ENCODE peak calls at places on chromosomes 2 and 18, in ten cellular contexts. B is spleen; H is stomach; Y is AG10803; S is choroid plexus epithelial cell; F is fibroblast of the aortic adventitia; U is IMR-90; K is CD4-positive, alpha-beta T cell; G is body of pancreas; E is H1. M is an unnamed sample.

GRCh38 chr18:3148930-3149535 is 70.7 kb downstream of the MYOM1 start:
- DNase-seq in B (no peak), H (no peak), Y (peak; percentile 29), S (peak; percentile 16), F (no peak), U (peak; percentile 5), K (no peak), G (no peak), E (no peak), M (no peak)

GRCh38 chr2:61018319-61018750 is 280 bp upstream of the PUS10 start:
- DNase-seq in B (no peak), H (no peak), Y (no peak), S (peak; percentile 66), F (peak; percentile 60), U (peak; percentile 61), K (no peak), G (no peak), E (no peak), M (no peak)

GRCh38 chr2:26000561-26001211 is 18.4 kb upstream of the KIF3C start:
- DNase-seq in B (no peak), H (peak; percentile 54), Y (no peak), S (no peak), F (no peak), U (no peak), K (no peak), G (no peak), E (no peak), M (no peak)

GRCh38 chr2:240462704-240463273 is 27.3 kb downstream of the GPC1 start:
- DNase-seq in B (peak; percentile 48), H (no peak), Y (no peak), S (no peak), F (no peak), U (no peak), K (no peak), G (no peak), E (no peak), M (peak; percentile 13)

GRCh38 chr2:232008907-232009638 is 47.6 kb downstream of the DIS3L2 start:
- DNase-seq in B (no peak), H (no peak), Y (no peak), S (peak; percentile 26), F (no peak), U (no peak), K (no peak), G (no peak), E (no peak), M (no peak)

GRCh38 chr2:37985333-37985732 is 60.2 kb downstream of the RMDN2 start:
- DNase-seq in B (no peak), H (no peak), Y (peak; percentile 75), S (peak; percentile 89), F (peak; percentile 85), U (peak; percentile 69), K (no peak), G (no peak), E (no peak), M (no peak)

GRCh38 chr18:79791141-79791972 is 6.4 kb upstream of the KCNG2 start:
- DNase-seq in B (peak; percentile 81), H (peak; percentile 43), Y (peak; percentile 99), S (peak; percentile 100), F (peak; percentile 98), U (peak; percentile 99), K (no peak), G (peak; percentile 25), E (no peak), M (no peak)

GRCh38 chr2:109089602-109090300 is 39.3 kb upstream of the SH3RF3 start:
- DNase-seq in B (no peak), H (no peak), Y (no peak), S (no peak), F (peak; percentile 30), U (peak; percentile 73), K (no peak), G (no peak), E (no peak), M (no peak)

GRCh38 chr2:110655701-110656100 is 22.2 kb downstream of the BUB1 start:
- DNase-seq in B (no peak), H (no peak), Y (peak; percentile 61), S (peak; percentile 60), F (peak; percentile 62), U (peak; percentile 60), K (no peak), G (no peak), E (no peak), M (no peak)

GRCh38 chr18:54899500-54899899 is 59.8 kb downstream of the CCDC68 start:
- DNase-seq in B (no peak), H (no peak), Y (no peak), S (no peak), F (no peak), U (no peak), K (no peak), G (no peak), E (no peak), M (no peak)

GRCh38 chr2:241879326-241879725 is 9.8 kb downstream of the RTP5 start:
- DNase-seq in B (no peak), H (no peak), Y (no peak), S (no peak), F (no peak), U (no peak), K (no peak), G (no peak), E (no peak), M (no peak)

GRCh38 chr2:241884951-241885700 is 15.6 kb downstream of the RTP5 start:
- DNase-seq in B (peak; percentile 67), H (no peak), Y (no peak), S (no peak), F (no peak), U (no peak), K (no peak), G (peak; percentile 42), E (no peak), M (no peak)

GRCh38 chr2:241885701-241886643 is 16.4 kb downstream of the RTP5 start:
- DNase-seq in B (peak; percentile 67), H (no peak), Y (no peak), S (no peak), F (no peak), U (no peak), K (no peak), G (no peak), E (no peak), M (no peak)

GRCh38 chr2:241880311-241881073 is 11.0 kb downstream of the RTP5 start:
- DNase-seq in B (no peak), H (no peak), Y (no peak), S (no peak), F (no peak), U (no peak), K (no peak), G (no peak), E (no peak), M (no peak)

DNA sequence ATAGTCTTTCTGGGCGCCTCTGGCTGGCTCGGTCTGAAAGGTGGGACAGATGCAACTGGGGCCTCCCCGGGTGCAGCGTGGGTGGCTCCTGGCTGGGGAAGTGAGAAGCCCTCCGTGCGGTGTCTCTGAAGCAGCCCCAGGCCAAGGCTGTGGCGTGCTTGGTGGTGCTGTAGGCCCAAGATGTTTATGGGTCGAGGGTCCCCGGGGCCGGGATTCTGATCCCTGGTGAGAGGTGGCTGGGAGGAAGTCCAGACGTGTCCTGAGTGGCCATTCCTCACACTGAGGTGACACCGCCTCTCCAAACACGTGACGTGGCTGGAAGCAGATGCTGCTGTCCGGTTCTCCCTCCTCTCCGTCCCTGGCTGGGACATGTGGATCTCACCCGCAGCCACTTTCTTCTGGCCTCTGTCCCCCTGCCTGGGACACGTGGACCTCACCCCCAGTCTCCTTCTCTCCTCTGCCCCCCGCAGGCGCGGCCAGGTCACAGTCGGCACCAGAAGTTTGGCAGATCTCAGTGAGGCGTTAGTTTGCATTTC is 12.6 kb downstream of the RTP5 start:
- DNase-seq in B (peak; percentile 93), H (peak; percentile 44), Y (no peak), S (peak; percentile 23), F (no peak), U (no peak), K (no peak), G (peak; percentile 83), E (no peak), M (no peak)
- TF ChIP-seq CTCF in B (no peak), H (no peak), Y (no peak), S (no peak), F (no peak), U (no peak), K (peak; percentile 28), G (no peak), E (no peak), M (no peak)

GRCh38 chr2:136860443-136860958 is 95.2 kb downstream of the THSD7B start:
- DNase-seq in B (no peak), H (no peak), Y (no peak), S (no peak), F (no peak), U (no peak), K (no peak), G (no peak), E (no peak), M (no peak)
- TF ChIP-seq CTCF in B (no peak), H (no peak), Y (no peak), S (no peak), F (no peak), U (no peak), K (no peak), G (no peak), E (no peak), M (no peak)

DNA sequence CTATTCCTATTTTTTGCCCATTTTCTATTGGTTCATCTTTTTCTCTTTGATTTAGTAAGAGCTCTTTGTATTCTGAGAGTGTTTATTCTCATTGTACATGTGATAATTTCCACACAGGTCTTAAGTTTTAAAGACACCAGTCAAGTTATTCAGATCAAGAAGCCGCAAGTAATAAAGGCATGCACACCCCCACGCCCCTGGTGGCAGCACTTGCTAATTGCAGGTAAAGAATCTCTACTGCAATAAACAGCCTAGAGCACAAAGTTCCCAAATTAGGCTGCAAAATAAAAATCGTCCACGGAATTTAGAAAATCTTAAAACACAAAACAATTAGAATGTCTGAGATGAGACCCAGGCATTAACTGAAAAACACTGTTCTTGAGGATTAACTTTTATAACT is 45.2 kb downstream of the ST3GAL5 start:
- DNase-seq in B (no peak), H (no peak), Y (no peak), S (peak; percentile 17), F (no peak), U (no peak), K (no peak), G (no peak), E (peak; percentile 80), M (no peak)
- TF ChIP-seq CTCF in B (peak; percentile 47), H (no peak), Y (peak; percentile 39), S (peak; percentile 66), F (peak; percentile 51), U (peak; percentile 37), K (peak; percentile 28), G (no peak), E (peak; percentile 70), M (peak; percentile 20)

DNA sequence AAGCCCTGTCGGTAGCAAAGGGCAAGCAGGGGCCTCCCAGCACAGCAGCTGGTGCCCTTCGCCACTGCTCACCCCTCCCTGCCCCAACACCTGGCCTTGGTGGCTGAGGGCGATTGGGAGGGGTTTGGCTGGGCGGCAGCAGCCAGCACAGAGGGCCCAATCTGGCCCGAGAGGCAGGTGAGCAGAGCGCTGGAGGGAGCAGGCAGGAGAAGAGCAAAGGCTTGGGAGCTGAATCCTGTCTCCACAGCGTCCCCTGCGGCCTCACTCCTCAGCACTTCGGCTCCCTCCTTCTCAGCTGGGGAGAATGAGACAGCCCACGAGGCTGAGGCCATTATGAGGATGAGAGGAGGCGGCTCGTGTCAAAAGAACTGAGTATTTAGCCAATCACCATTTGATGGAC is 74.9 kb upstream of the TAF1B start:
- DNase-seq in B (peak; percentile 66), H (no peak), Y (no peak), S (peak; percentile 45), F (no peak), U (no peak), K (no peak), G (peak; percentile 64), E (peak; percentile 77), M (no peak)
- TF ChIP-seq CTCF in B (no peak), H (no peak), Y (no peak), S (peak; percentile 62), F (no peak), U (peak; percentile 37), K (no peak), G (peak; percentile 13), E (peak; percentile 90), M (no peak)

GRCh38 chr2:176097820-176098365 is 1.7 kb upstream of the HOXD12 start:
- DNase-seq in B (no peak), H (no peak), Y (no peak), S (no peak), F (no peak), U (no peak), K (peak; percentile 1), G (no peak), E (no peak), M (no peak)
- TF ChIP-seq CTCF in B (peak; percentile 38), H (no peak), Y (no peak), S (no peak), F (no peak), U (no peak), K (no peak), G (no peak), E (no peak), M (no peak)

M was measured in natural killer cell.